ENCODE peak calls at places on chromosomes 4 and X, in ten cellular contexts. I is fibroblast of the aortic adventitia, V is PC-9, S is ovary, R is sigmoid colon, Z is upper lobe of right lung, D is mesothelial cell of epicardium, H is astrocyte of the spinal cord, Q is HFFc6, U is Calu3. A is an unnamed sample.

GRCh38 chrX:115357316-115357715 is 67.8 kb downstream of the LUZP4 start:
- DNase-seq in I (peak), V (no peak), S (no peak), R (no peak), Z (no peak), D (no peak), H (no peak), Q (no peak), U (no peak), A (no peak)

GRCh38 chrX:97026406-97026805 is 142.7 kb downstream of the RPA4 start:
- DNase-seq in I (peak), V (no peak), S (no peak), R (no peak), Z (no peak), D (no peak), H (no peak), Q (peak), U (no peak), A (no peak)

GRCh38 chr4:64402684-64403083 is 6.6 kb downstream of the TECRL start:
- DNase-seq in I (no peak), V (no peak), S (no peak), R (no peak), Z (no peak), D (no peak), H (no peak), Q (no peak), U (no peak), A (no peak)

GRCh38 chr4:106062452-106062875 is 167.2 kb downstream of the NPNT start:
- DNase-seq in I (peak), V (peak), S (no peak), R (no peak), Z (no peak), D (no peak), H (peak), Q (peak), U (peak), A (no peak)

GRCh38 chrX:47091149-47091775 is 13.0 kb downstream of the RGN start:
- DNase-seq in I (peak), V (no peak), S (peak), R (no peak), Z (no peak), D (no peak), H (peak), Q (peak), U (no peak), A (no peak)

GRCh38 chr4:21830272-21830671 is 118.3 kb downstream of the KCNIP4 start:
- DNase-seq in I (no peak), V (no peak), S (no peak), R (no peak), Z (no peak), D (no peak), H (no peak), Q (no peak), U (peak), A (no peak)

GRCh38 chr4:123170843-123171242 is 225.8 kb upstream of the SPRY1 start:
- DNase-seq in I (no peak), V (no peak), S (no peak), R (no peak), Z (no peak), D (no peak), H (no peak), Q (no peak), U (no peak), A (no peak)

GRCh38 chr4:93183589-93183988 is 645.0 kb upstream of the ATOH1 start:
- DNase-seq in I (peak), V (no peak), S (no peak), R (no peak), Z (no peak), D (no peak), H (peak), Q (no peak), U (no peak), A (no peak)

GRCh38 chr4:118753685-118754084 is 68.5 kb downstream of the METTL14 start:
- DNase-seq in I (no peak), V (no peak), S (no peak), R (no peak), Z (no peak), D (no peak), H (no peak), Q (no peak), U (no peak), A (no peak)

GRCh38 chr4:22237155-22237751 is 278.6 kb downstream of the ADGRA3 start:
- DNase-seq in I (peak), V (peak), S (no peak), R (no peak), Z (peak), D (no peak), H (no peak), Q (no peak), U (peak), A (no peak)

GRCh38 chr4:48370260-48371134 is 29.2 kb downstream of the SLAIN2 start:
- DNase-seq in I (no peak), V (no peak), S (no peak), R (no peak), Z (no peak), D (no peak), H (no peak), Q (no peak), U (no peak), A (no peak)

GRCh38 chr4:179625391-179625790 is 2183.2 kb upstream of the AGA start:
- DNase-seq in I (peak), V (peak), S (no peak), R (no peak), Z (no peak), D (no peak), H (peak), Q (no peak), U (no peak), A (no peak)

GRCh38 chrX:12611471-12611870 is 179.7 kb upstream of the PRPS2 start:
- DNase-seq in I (no peak), V (no peak), S (no peak), R (no peak), Z (no peak), D (no peak), H (no peak), Q (no peak), U (no peak), A (no peak)

GRCh38 chr4:95061220-95061619 is 303.5 kb downstream of the BMPR1B start:
- DNase-seq in I (peak), V (no peak), S (no peak), R (no peak), Z (no peak), D (no peak), H (peak), Q (no peak), U (no peak), A (no peak)

GRCh38 chr4:23889814-23890269 is at the start of gene PPARGC1A:
- DNase-seq in I (no peak), V (no peak), S (peak), R (peak), Z (peak), D (no peak), H (peak), Q (no peak), U (peak), A (no peak)

GRCh38 chr4:133865606-133866327 is 335.8 kb downstream of the PABPC4L start:
- DNase-seq in I (peak), V (peak), S (no peak), R (no peak), Z (no peak), D (no peak), H (peak), Q (peak), U (peak), A (no peak)

DNA sequence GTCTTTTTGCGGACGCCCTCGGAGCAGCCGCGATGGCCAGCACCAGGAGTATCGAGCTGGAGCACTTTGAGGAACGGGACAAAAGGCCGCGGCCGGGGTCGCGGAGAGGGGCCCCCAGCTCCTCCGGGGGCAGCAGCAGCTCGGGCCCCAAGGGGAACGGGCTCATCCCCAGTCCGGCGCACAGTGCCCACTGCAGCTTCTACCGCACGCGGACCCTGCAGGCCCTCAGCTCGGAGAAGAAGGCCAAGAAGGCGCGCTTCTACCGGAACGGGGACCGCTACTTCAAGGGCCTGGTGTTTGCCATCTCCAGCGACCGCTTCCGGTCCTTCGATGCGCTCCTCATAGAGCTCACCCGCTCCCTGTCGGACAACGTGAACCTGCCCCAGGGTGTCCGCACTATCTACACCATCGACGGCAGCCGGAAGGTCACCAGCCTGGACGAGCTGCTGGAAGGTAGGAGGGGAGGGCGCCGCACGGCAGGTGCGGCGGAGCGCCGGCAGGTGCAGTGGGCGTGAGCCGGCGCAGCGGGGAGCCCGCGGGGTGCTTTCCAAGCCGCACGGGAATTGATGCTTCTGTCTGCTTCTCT is 844 bp downstream of the DCLK2 start:
- DNase-seq in I (peak), V (peak), S (peak), R (peak), Z (peak), D (peak), H (peak), Q (peak), U (peak), A (peak)
- TF ChIP-seq CTCF in I (no peak), V (no peak), S (no peak), R (no peak), Z (peak), D (no peak), H (no peak), Q (peak), U (no peak), A (peak)

DNA sequence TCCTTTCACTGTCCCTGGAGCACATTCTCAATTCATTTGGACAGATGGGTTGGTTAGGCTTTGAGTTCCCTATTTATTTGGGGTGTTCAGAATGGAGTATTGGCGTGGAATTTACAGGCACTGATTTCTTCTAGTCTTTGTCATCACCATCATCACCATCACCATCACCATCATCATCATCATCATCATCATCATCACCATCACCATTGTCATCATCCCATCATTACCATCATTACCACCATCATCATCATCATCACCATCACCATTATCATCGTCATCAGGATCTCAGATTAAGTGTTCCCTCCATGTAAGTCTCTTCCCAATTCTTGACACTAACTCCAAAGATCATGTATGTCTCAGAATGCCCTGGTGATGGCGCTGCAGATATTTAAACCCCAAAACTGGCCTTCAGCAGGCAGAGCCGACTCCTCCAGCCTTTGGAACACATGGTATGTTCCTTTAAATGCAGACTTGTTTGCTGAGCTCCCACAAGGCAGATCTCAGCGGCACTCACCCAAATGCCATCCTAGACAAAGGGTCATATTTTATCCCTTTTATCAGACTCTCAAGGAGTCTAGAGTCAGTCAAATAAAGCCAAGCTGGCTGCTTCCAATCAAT is 19.8 kb upstream of the FAM9A start:
- DNase-seq in I (no peak), V (no peak), S (no peak), R (no peak), Z (no peak), D (no peak), H (no peak), Q (no peak), U (no peak), A (no peak)
- TF ChIP-seq CTCF in I (no peak), V (peak), S (no peak), R (no peak), Z (no peak), D (no peak), H (no peak), Q (peak), U (no peak), A (peak)

GRCh38 chr4:112057479-112057878 is 87.8 kb upstream of the FAM241A start:
- DNase-seq in I (no peak), V (no peak), S (no peak), R (no peak), Z (no peak), D (no peak), H (no peak), Q (no peak), U (no peak), A (no peak)

GRCh38 chr4:112061418-112061817 is 83.8 kb upstream of the FAM241A start:
- DNase-seq in I (no peak), V (no peak), S (no peak), R (no peak), Z (no peak), D (no peak), H (no peak), Q (no peak), U (no peak), A (no peak)

GRCh38 chr4:112058433-112058832 is 86.8 kb upstream of the FAM241A start:
- DNase-seq in I (peak), V (no peak), S (no peak), R (no peak), Z (no peak), D (no peak), H (no peak), Q (peak), U (no peak), A (no peak)

GRCh38 chr4:112063260-112063659 is 82.0 kb upstream of the FAM241A start:
- DNase-seq in I (no peak), V (no peak), S (no peak), R (no peak), Z (no peak), D (no peak), H (no peak), Q (no peak), U (no peak), A (no peak)

DNA sequence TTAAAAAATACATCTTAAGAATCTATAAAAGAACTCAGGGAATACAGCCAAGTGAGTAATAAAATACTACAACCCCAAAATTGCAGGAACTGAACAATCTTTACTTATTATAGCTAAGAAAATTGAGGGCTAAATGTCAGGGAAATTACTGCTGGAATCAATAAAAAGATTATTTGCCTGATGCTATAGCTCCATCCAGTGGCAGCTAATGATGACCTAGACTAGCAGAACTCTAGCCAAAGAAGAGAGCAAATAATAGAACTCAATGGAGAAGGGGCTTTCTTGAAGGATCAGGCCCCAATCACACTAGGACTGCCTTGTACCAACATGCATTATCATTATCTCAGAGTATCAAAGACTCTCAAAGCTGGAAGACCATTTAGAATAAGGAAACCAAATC is 85.0 kb upstream of the FAM241A start:
- DNase-seq in I (peak), V (peak), S (no peak), R (no peak), Z (no peak), D (no peak), H (peak), Q (peak), U (peak), A (no peak)
- TF ChIP-seq CTCF in I (peak), V (peak), S (no peak), R (no peak), Z (no peak), D (no peak), H (peak), Q (peak), U (no peak), A (peak)

GRCh38 chr4:146308951-146309350 is 94.6 kb downstream of the REELD1 start:
- DNase-seq in I (peak), V (no peak), S (no peak), R (no peak), Z (no peak), D (no peak), H (peak), Q (no peak), U (no peak), A (no peak)
- TF ChIP-seq CTCF in I (no peak), V (no peak), S (no peak), R (no peak), Z (no peak), D (no peak), H (no peak), Q (no peak), U (no peak), A (no peak)

GRCh38 chr4:173227753-173228152 is 59.1 kb downstream of the GALNT7 start:
- DNase-seq in I (no peak), V (no peak), S (no peak), R (no peak), Z (no peak), D (no peak), H (no peak), Q (no peak), U (no peak), A (no peak)

GRCh38 chr4:173237152-173237551 is 68.5 kb downstream of the GALNT7 start:
- DNase-seq in I (no peak), V (no peak), S (no peak), R (no peak), Z (no peak), D (no peak), H (no peak), Q (peak), U (no peak), A (no peak)

GRCh38 chr4:173230077-173230476 is 61.5 kb downstream of the GALNT7 start:
- DNase-seq in I (no peak), V (no peak), S (no peak), R (no peak), Z (no peak), D (no peak), H (no peak), Q (no peak), U (no peak), A (no peak)

GRCh38 chr4:173235050-173235449 is 66.4 kb downstream of the GALNT7 start:
- DNase-seq in I (no peak), V (no peak), S (no peak), R (peak), Z (no peak), D (no peak), H (no peak), Q (no peak), U (no peak), A (no peak)

GRCh38 chr4:173231916-173232315 is 63.3 kb downstream of the GALNT7 start:
- DNase-seq in I (peak), V (no peak), S (no peak), R (no peak), Z (no peak), D (no peak), H (peak), Q (no peak), U (no peak), A (no peak)
- TF ChIP-seq CTCF in I (peak), V (no peak), S (no peak), R (no peak), Z (peak), D (no peak), H (no peak), Q (peak), U (no peak), A (peak)

GRCh38 chr4:108029731-108030130 is 40.0 kb downstream of the HADH start:
- DNase-seq in I (no peak), V (no peak), S (no peak), R (no peak), Z (no peak), D (no peak), H (no peak), Q (peak), U (no peak), A (no peak)

GRCh38 chr4:108031427-108032083 is 41.9 kb downstream of the HADH start:
- DNase-seq in I (no peak), V (no peak), S (no peak), R (no peak), Z (no peak), D (no peak), H (no peak), Q (no peak), U (no peak), A (no peak)

GRCh38 chr4:108033348-108033747 is 43.7 kb downstream of the HADH start:
- DNase-seq in I (no peak), V (no peak), S (no peak), R (no peak), Z (no peak), D (no peak), H (no peak), Q (no peak), U (no peak), A (no peak)

GRCh38 chr4:108029321-108029720 is 39.6 kb downstream of the HADH start:
- DNase-seq in I (no peak), V (no peak), S (no peak), R (no peak), Z (no peak), D (no peak), H (no peak), Q (no peak), U (no peak), A (no peak)

DNA sequence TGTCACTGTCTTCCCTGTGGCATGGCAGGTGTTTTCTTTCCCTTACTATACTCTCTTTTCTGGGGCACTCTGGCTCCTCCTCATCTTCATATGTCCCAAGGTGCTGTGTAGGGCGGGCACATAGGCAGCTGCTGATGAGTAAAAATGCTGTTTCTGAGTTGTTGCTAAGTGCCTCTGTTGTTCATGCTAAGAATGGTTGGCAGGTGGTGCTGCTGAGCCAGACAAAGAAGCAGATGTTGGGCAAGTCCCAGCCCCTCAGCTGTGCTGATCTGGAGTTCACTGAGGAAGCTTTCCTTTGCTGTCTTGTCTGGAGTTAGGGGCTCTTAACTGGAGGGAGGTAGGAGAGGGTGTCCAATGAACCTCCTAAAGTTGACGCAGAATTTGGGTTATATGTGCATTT is 40.6 kb downstream of the HADH start:
- DNase-seq in I (peak), V (peak), S (no peak), R (no peak), Z (no peak), D (peak), H (peak), Q (peak), U (peak), A (no peak)
- TF ChIP-seq CTCF in I (peak), V (peak), S (no peak), R (no peak), Z (peak), D (no peak), H (peak), Q (peak), U (no peak), A (peak)

DNA sequence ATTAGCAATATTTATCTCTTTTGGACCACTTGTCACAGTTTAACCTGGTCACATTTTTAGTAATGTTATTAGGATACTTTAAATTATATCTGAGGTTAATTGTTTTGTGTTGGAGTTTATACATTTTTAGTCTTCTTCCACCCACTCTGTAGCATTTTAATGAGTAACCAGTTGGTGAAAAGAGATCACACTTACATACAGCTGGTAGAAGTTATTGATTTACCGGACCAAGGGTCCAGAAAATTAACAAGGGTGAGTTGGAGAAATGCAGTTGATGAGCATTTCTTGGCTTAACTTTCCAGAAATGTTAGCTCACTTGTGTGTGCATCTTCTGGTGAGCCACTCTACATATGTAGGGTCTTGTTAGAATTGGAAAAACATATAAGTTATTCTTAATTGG is 219.6 kb downstream of the GRXCR1 start:
- DNase-seq in I (no peak), V (no peak), S (no peak), R (no peak), Z (no peak), D (no peak), H (no peak), Q (no peak), U (no peak), A (no peak)
- TF ChIP-seq CTCF in I (no peak), V (no peak), S (no peak), R (no peak), Z (no peak), D (no peak), H (no peak), Q (no peak), U (no peak), A (no peak)

GRCh38 chr4:2868840-2869487 is 25.3 kb downstream of the ADD1 start:
- DNase-seq in I (no peak), V (no peak), S (no peak), R (no peak), Z (no peak), D (no peak), H (no peak), Q (no peak), U (no peak), A (no peak)
- TF ChIP-seq CTCF in I (no peak), V (no peak), S (no peak), R (no peak), Z (no peak), D (no peak), H (no peak), Q (no peak), U (no peak), A (no peak)

DNA sequence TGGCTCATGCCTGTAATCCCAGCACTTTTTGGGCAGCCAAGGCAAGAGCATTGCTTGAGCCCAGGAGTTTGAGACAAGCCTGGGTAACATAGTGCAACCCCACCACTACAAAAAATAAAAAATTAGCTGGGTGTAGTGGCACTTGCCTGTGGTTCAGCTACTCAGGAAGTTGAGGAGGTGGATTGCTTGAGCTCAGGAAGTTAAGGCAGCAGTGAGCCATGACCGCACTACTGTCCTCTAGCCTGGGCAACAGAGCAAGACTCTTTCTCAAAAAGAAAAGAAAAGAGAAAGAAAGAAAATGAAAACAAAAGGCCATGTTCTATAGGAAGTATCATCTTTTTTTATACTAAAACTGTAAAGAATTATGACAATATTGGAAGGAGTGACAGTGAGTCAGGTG is 38.5 kb downstream of the NEK1 start:
- DNase-seq in I (no peak), V (no peak), S (no peak), R (no peak), Z (no peak), D (no peak), H (no peak), Q (no peak), U (no peak), A (no peak)
- TF ChIP-seq CTCF in I (no peak), V (no peak), S (no peak), R (no peak), Z (no peak), D (no peak), H (no peak), Q (no peak), U (no peak), A (no peak)

A was measured in chondrocyte.